ENCODE peak calls at places on chromosome 18, in six cellular contexts. W is A172; V is NCI-H1105 treated with DMSO at 0.1 percent for 48 hours; F is GM12865; H is cardiac muscle cell; A is stimulated activated CD4-positive, alpha-beta T cell treated with anti-CD3 and anti-CD28 coated beads, Interleukin-15, amount 100 ng/mL, for 24 hours. S is an unnamed sample.

GRCh38 chr18:45386256-45386655 is 229.0 kb upstream of the SLC14A2 start:
- DNase-seq in W (no peak), V (peak; percentile 57), F (peak; percentile 26), H (peak; percentile 56), A (peak; percentile 9), S (peak; percentile 61)

GRCh38 chr18:63205791-63206252 is 113.7 kb downstream of the BCL2 start:
- DNase-seq in W (no peak), V (no peak), F (peak; percentile 30), H (no peak), A (no peak), S (no peak)

GRCh38 chr18:61329398-61329797 is 3.8 kb upstream of the CDH20 start:
- DNase-seq in W (no peak), V (no peak), F (no peak), H (no peak), A (no peak), S (no peak)

GRCh38 chr18:48866028-48866733 is 84.6 kb downstream of the SMAD7 start:
- DNase-seq in W (no peak), V (peak; percentile 95), F (no peak), H (peak; percentile 76), A (no peak), S (peak; percentile 8)

GRCh38 chr18:32093523-32093922 is 1.8 kb downstream of the RNF138 start:
- DNase-seq in W (no peak), V (peak; percentile 26), F (no peak), H (no peak), A (peak; percentile 22), S (no peak)

GRCh38 chr18:48803518-48803917 is 147.2 kb downstream of the SMAD7 start:
- DNase-seq in W (no peak), V (no peak), F (no peak), H (no peak), A (no peak), S (peak; percentile 5)

GRCh38 chr18:36711813-36712444 is 116.9 kb downstream of the TPGS2 start:
- DNase-seq in W (peak; percentile 95), V (no peak), F (no peak), H (peak; percentile 77), A (no peak), S (no peak)

GRCh38 chr18:56505971-56506370 is 132.4 kb downstream of the TXNL1 start:
- DNase-seq in W (no peak), V (no peak), F (no peak), H (no peak), A (no peak), S (no peak)

GRCh38 chr18:61948196-61948800 is 55.5 kb upstream of the RNF152 start:
- DNase-seq in W (no peak), V (no peak), F (no peak), H (peak; percentile 21), A (no peak), S (no peak)

GRCh38 chr18:31619291-31619690 is 27.6 kb downstream of the TTR start:
- DNase-seq in W (no peak), V (no peak), F (no peak), H (no peak), A (no peak), S (no peak)

GRCh38 chr18:79493801-79494211 is 98.1 kb downstream of the NFATC1 start:
- DNase-seq in W (no peak), V (no peak), F (no peak), H (no peak), A (no peak), S (peak; percentile 7)

GRCh38 chr18:68679531-68679930 is 35.4 kb downstream of the TMX3 start:
- DNase-seq in W (no peak), V (no peak), F (no peak), H (peak; percentile 56), A (no peak), S (no peak)

GRCh38 chr18:55031164-55031563 is 71.9 kb upstream of the CCDC68 start:
- DNase-seq in W (no peak), V (no peak), F (no peak), H (no peak), A (no peak), S (no peak)

GRCh38 chr18:48833701-48834394 is 116.9 kb downstream of the SMAD7 start:
- DNase-seq in W (peak; percentile 32), V (no peak), F (peak; percentile 92), H (peak; percentile 27), A (peak; percentile 81), S (peak; percentile 4)

GRCh38 chr18:33184918-33185317 is 255.6 kb downstream of the CCDC178 start:
- DNase-seq in W (no peak), V (no peak), F (no peak), H (no peak), A (no peak), S (no peak)

GRCh38 chr18:75113455-75113854 is 95.5 kb downstream of the PTGR3 start:
- DNase-seq in W (no peak), V (no peak), F (no peak), H (no peak), A (no peak), S (no peak)

GRCh38 chr18:2147866-2148265 is 423.4 kb downstream of the METTL4 start:
- DNase-seq in W (peak; percentile 12), V (no peak), F (no peak), H (peak; percentile 86), A (no peak), S (no peak)

GRCh38 chr18:77366725-77367641 is 117.3 kb downstream of the GALR1 start:
- DNase-seq in W (peak; percentile 37), V (peak; percentile 32), F (no peak), H (peak; percentile 2), A (no peak), S (peak; percentile 65)

GRCh38 chr18:24461996-24462395 is 1.6 kb downstream of the HRH4 start:
- DNase-seq in W (no peak), V (no peak), F (no peak), H (no peak), A (no peak), S (no peak)

GRCh38 chr18:49608892-49609291 is 47.0 kb downstream of the LIPG start:
- DNase-seq in W (no peak), V (no peak), F (no peak), H (no peak), A (no peak), S (no peak)

GRCh38 chr18:43277164-43277600 is at the start of gene SYT4:
- DNase-seq in W (peak; percentile 13), V (peak; percentile 77), F (peak; percentile 2), H (peak; percentile 79), A (no peak), S (peak; percentile 77)

GRCh38 chr18:76354348-76354747 is 140.7 kb downstream of the ZNF516 start:
- DNase-seq in W (peak; percentile 22), V (no peak), F (no peak), H (peak; percentile 53), A (no peak), S (no peak)

GRCh38 chr18:50982802-50983179 is 15.0 kb downstream of the ELAC1 start:
- DNase-seq in W (no peak), V (no peak), F (no peak), H (peak; percentile 29), A (no peak), S (no peak)

GRCh38 chr18:28149810-28150420 is 27.0 kb downstream of the CDH2 start:
- DNase-seq in W (no peak), V (no peak), F (no peak), H (no peak), A (no peak), S (no peak)

GRCh38 chr18:50356036-50356945 is 18.6 kb upstream of the SKA1 start:
- DNase-seq in W (no peak), V (no peak), F (peak; percentile 86), H (peak; percentile 20), A (no peak), S (no peak)

S was measured in glutamatergic neuron.